ENCODE peak calls at places on chromosome 4, in six cellular contexts. One of them, this sample, is unnamed.

GRCh38 chr4:73653695-73654106 is 33.5 kb upstream of the RASSF6 start:
- DNase-seq in T follicular helper cell: no peak
- DNase-seq in T1000: no peak
- DNase-seq in activated CD4-positive, alpha-beta memory T cell treated with anti-CD3 and anti-CD28 coated beads, Interleukin-2, amount 10 ng/mL, durations not matched to agents 7 days and 5 days: no peak
- DNase-seq in activated CD8-positive, alpha-beta memory T cell treated with anti-CD3 and anti-CD28 coated beads for 1 hour: no peak
- DNase-seq in NCI-H1092: peak; percentile 73
- DNase-seq in this sample: no peak

GRCh38 chr4:31022702-31023101 is 302.5 kb downstream of the PCDH7 start:
- DNase-seq in activated CD4-positive, alpha-beta memory T cell treated with anti-CD3 and anti-CD28 coated beads, Interleukin-2, amount 10 ng/mL, durations not matched to agents 7 days and 5 days: no peak
- DNase-seq in NCI-H1092: no peak
- DNase-seq in activated CD8-positive, alpha-beta memory T cell treated with anti-CD3 and anti-CD28 coated beads for 1 hour: no peak
- DNase-seq in T1000: no peak
- DNase-seq in T follicular helper cell: no peak
- DNase-seq in this sample: no peak

GRCh38 chr4:105622269-105622668 is 69.8 kb downstream of the ARHGEF38 start:
- DNase-seq in T1000: peak; percentile 7
- DNase-seq in T follicular helper cell: no peak
- DNase-seq in activated CD4-positive, alpha-beta memory T cell treated with anti-CD3 and anti-CD28 coated beads, Interleukin-2, amount 10 ng/mL, durations not matched to agents 7 days and 5 days: no peak
- DNase-seq in NCI-H1092: no peak
- DNase-seq in activated CD8-positive, alpha-beta memory T cell treated with anti-CD3 and anti-CD28 coated beads for 1 hour: no peak
- DNase-seq in this sample: no peak

GRCh38 chr4:6956087-6956433 is 46.4 kb downstream of the TBC1D14 start:
- DNase-seq in T1000: no peak
- DNase-seq in activated CD8-positive, alpha-beta memory T cell treated with anti-CD3 and anti-CD28 coated beads for 1 hour: no peak
- DNase-seq in NCI-H1092: no peak
- DNase-seq in T follicular helper cell: no peak
- DNase-seq in activated CD4-positive, alpha-beta memory T cell treated with anti-CD3 and anti-CD28 coated beads, Interleukin-2, amount 10 ng/mL, durations not matched to agents 7 days and 5 days: no peak
- DNase-seq in this sample: no peak

GRCh38 chr4:84493092-84493850 is 5.8 kb downstream of the NKX6-1 start:
- DNase-seq in T1000: no peak
- DNase-seq in activated CD8-positive, alpha-beta memory T cell treated with anti-CD3 and anti-CD28 coated beads for 1 hour: no peak
- DNase-seq in T follicular helper cell: no peak
- DNase-seq in NCI-H1092: no peak
- DNase-seq in activated CD4-positive, alpha-beta memory T cell treated with anti-CD3 and anti-CD28 coated beads, Interleukin-2, amount 10 ng/mL, durations not matched to agents 7 days and 5 days: no peak
- DNase-seq in this sample: no peak

GRCh38 chr4:4693258-4693657 is 151.4 kb upstream of the STX18 start:
- DNase-seq in NCI-H1092: no peak
- DNase-seq in activated CD8-positive, alpha-beta memory T cell treated with anti-CD3 and anti-CD28 coated beads for 1 hour: no peak
- DNase-seq in activated CD4-positive, alpha-beta memory T cell treated with anti-CD3 and anti-CD28 coated beads, Interleukin-2, amount 10 ng/mL, durations not matched to agents 7 days and 5 days: no peak
- DNase-seq in T follicular helper cell: no peak
- DNase-seq in T1000: no peak
- DNase-seq in this sample: no peak

GRCh38 chr4:152805818-152806217 is 26.1 kb downstream of the ARFIP1 start:
- DNase-seq in NCI-H1092: no peak
- DNase-seq in activated CD4-positive, alpha-beta memory T cell treated with anti-CD3 and anti-CD28 coated beads, Interleukin-2, amount 10 ng/mL, durations not matched to agents 7 days and 5 days: no peak
- DNase-seq in T follicular helper cell: no peak
- DNase-seq in activated CD8-positive, alpha-beta memory T cell treated with anti-CD3 and anti-CD28 coated beads for 1 hour: no peak
- DNase-seq in T1000: no peak
- DNase-seq in this sample: no peak

GRCh38 chr4:17794730-17795129 is 13.3 kb upstream of the FAM184B start:
- DNase-seq in T1000: no peak
- DNase-seq in activated CD4-positive, alpha-beta memory T cell treated with anti-CD3 and anti-CD28 coated beads, Interleukin-2, amount 10 ng/mL, durations not matched to agents 7 days and 5 days: no peak
- DNase-seq in T follicular helper cell: no peak
- DNase-seq in activated CD8-positive, alpha-beta memory T cell treated with anti-CD3 and anti-CD28 coated beads for 1 hour: no peak
- DNase-seq in NCI-H1092: no peak
- DNase-seq in this sample: no peak

GRCh38 chr4:26320159-26320452 is 708 bp upstream of the RBPJ start:
- DNase-seq in T follicular helper cell: peak; percentile 10
- DNase-seq in T1000: no peak
- DNase-seq in NCI-H1092: no peak
- DNase-seq in activated CD8-positive, alpha-beta memory T cell treated with anti-CD3 and anti-CD28 coated beads for 1 hour: no peak
- DNase-seq in activated CD4-positive, alpha-beta memory T cell treated with anti-CD3 and anti-CD28 coated beads, Interleukin-2, amount 10 ng/mL, durations not matched to agents 7 days and 5 days: no peak
- DNase-seq in this sample: no peak

GRCh38 chr4:17722361-17722710 is 59.1 kb downstream of the FAM184B start:
- DNase-seq in T1000: no peak
- DNase-seq in activated CD8-positive, alpha-beta memory T cell treated with anti-CD3 and anti-CD28 coated beads for 1 hour: no peak
- DNase-seq in activated CD4-positive, alpha-beta memory T cell treated with anti-CD3 and anti-CD28 coated beads, Interleukin-2, amount 10 ng/mL, durations not matched to agents 7 days and 5 days: no peak
- DNase-seq in NCI-H1092: no peak
- DNase-seq in T follicular helper cell: no peak
- DNase-seq in this sample: no peak

GRCh38 chr4:143369556-143369955 is 32.9 kb downstream of the GAB1 start:
- DNase-seq in activated CD8-positive, alpha-beta memory T cell treated with anti-CD3 and anti-CD28 coated beads for 1 hour: no peak
- DNase-seq in T follicular helper cell: no peak
- DNase-seq in NCI-H1092: no peak
- DNase-seq in T1000: no peak
- DNase-seq in activated CD4-positive, alpha-beta memory T cell treated with anti-CD3 and anti-CD28 coated beads, Interleukin-2, amount 10 ng/mL, durations not matched to agents 7 days and 5 days: no peak
- DNase-seq in this sample: no peak

GRCh38 chr4:125750827-125751466 is 436.2 kb downstream of the FAT4 start:
- DNase-seq in NCI-H1092: no peak
- DNase-seq in activated CD8-positive, alpha-beta memory T cell treated with anti-CD3 and anti-CD28 coated beads for 1 hour: no peak
- DNase-seq in T follicular helper cell: no peak
- DNase-seq in activated CD4-positive, alpha-beta memory T cell treated with anti-CD3 and anti-CD28 coated beads, Interleukin-2, amount 10 ng/mL, durations not matched to agents 7 days and 5 days: no peak
- DNase-seq in T1000: no peak
- DNase-seq in this sample: no peak

GRCh38 chr4:188606635-188607034 is 467.4 kb downstream of the TRIML1 start:
- DNase-seq in activated CD4-positive, alpha-beta memory T cell treated with anti-CD3 and anti-CD28 coated beads, Interleukin-2, amount 10 ng/mL, durations not matched to agents 7 days and 5 days: no peak
- DNase-seq in activated CD8-positive, alpha-beta memory T cell treated with anti-CD3 and anti-CD28 coated beads for 1 hour: no peak
- DNase-seq in T1000: no peak
- DNase-seq in NCI-H1092: no peak
- DNase-seq in T follicular helper cell: no peak
- DNase-seq in this sample: no peak

GRCh38 chr4:99723555-99724450 is 66.2 kb upstream of the C4orf54 start:
- DNase-seq in T follicular helper cell: no peak
- DNase-seq in activated CD8-positive, alpha-beta memory T cell treated with anti-CD3 and anti-CD28 coated beads for 1 hour: no peak
- DNase-seq in T1000: no peak
- DNase-seq in NCI-H1092: no peak
- DNase-seq in activated CD4-positive, alpha-beta memory T cell treated with anti-CD3 and anti-CD28 coated beads, Interleukin-2, amount 10 ng/mL, durations not matched to agents 7 days and 5 days: no peak
- DNase-seq in this sample: no peak

GRCh38 chr4:10121568-10122097 is 5.0 kb upstream of the WDR1 start:
- DNase-seq in NCI-H1092: no peak
- DNase-seq in T follicular helper cell: no peak
- DNase-seq in activated CD8-positive, alpha-beta memory T cell treated with anti-CD3 and anti-CD28 coated beads for 1 hour: no peak
- DNase-seq in T1000: no peak
- DNase-seq in activated CD4-positive, alpha-beta memory T cell treated with anti-CD3 and anti-CD28 coated beads, Interleukin-2, amount 10 ng/mL, durations not matched to agents 7 days and 5 days: no peak
- DNase-seq in this sample: no peak

GRCh38 chr4:41320278-41320677 is 63.5 kb downstream of the UCHL1 start:
- DNase-seq in activated CD4-positive, alpha-beta memory T cell treated with anti-CD3 and anti-CD28 coated beads, Interleukin-2, amount 10 ng/mL, durations not matched to agents 7 days and 5 days: no peak
- DNase-seq in T follicular helper cell: no peak
- DNase-seq in T1000: no peak
- DNase-seq in activated CD8-positive, alpha-beta memory T cell treated with anti-CD3 and anti-CD28 coated beads for 1 hour: no peak
- DNase-seq in NCI-H1092: no peak
- DNase-seq in this sample: no peak

GRCh38 chr4:38091636-38092035 is 131.4 kb downstream of the PTTG2 start:
- DNase-seq in T1000: no peak
- DNase-seq in activated CD4-positive, alpha-beta memory T cell treated with anti-CD3 and anti-CD28 coated beads, Interleukin-2, amount 10 ng/mL, durations not matched to agents 7 days and 5 days: no peak
- DNase-seq in T follicular helper cell: no peak
- DNase-seq in NCI-H1092: no peak
- DNase-seq in activated CD8-positive, alpha-beta memory T cell treated with anti-CD3 and anti-CD28 coated beads for 1 hour: no peak
- DNase-seq in this sample: no peak

GRCh38 chr4:185709802-185710486 is 102.0 kb downstream of the SORBS2 start:
- DNase-seq in T follicular helper cell: no peak
- DNase-seq in activated CD4-positive, alpha-beta memory T cell treated with anti-CD3 and anti-CD28 coated beads, Interleukin-2, amount 10 ng/mL, durations not matched to agents 7 days and 5 days: no peak
- DNase-seq in T1000: no peak
- DNase-seq in NCI-H1092: no peak
- DNase-seq in activated CD8-positive, alpha-beta memory T cell treated with anti-CD3 and anti-CD28 coated beads for 1 hour: no peak
- DNase-seq in this sample: no peak

GRCh38 chr4:121988950-121989349 is 37.1 kb upstream of the TRPC3 start:
- DNase-seq in activated CD4-positive, alpha-beta memory T cell treated with anti-CD3 and anti-CD28 coated beads, Interleukin-2, amount 10 ng/mL, durations not matched to agents 7 days and 5 days: no peak
- DNase-seq in T1000: no peak
- DNase-seq in activated CD8-positive, alpha-beta memory T cell treated with anti-CD3 and anti-CD28 coated beads for 1 hour: no peak
- DNase-seq in NCI-H1092: no peak
- DNase-seq in T follicular helper cell: no peak
- DNase-seq in this sample: no peak

GRCh38 chr4:101865501-101866062 is 75.1 kb downstream of the BANK1 start:
- DNase-seq in T follicular helper cell: no peak
- DNase-seq in activated CD8-positive, alpha-beta memory T cell treated with anti-CD3 and anti-CD28 coated beads for 1 hour: no peak
- DNase-seq in NCI-H1092: no peak
- DNase-seq in activated CD4-positive, alpha-beta memory T cell treated with anti-CD3 and anti-CD28 coated beads, Interleukin-2, amount 10 ng/mL, durations not matched to agents 7 days and 5 days: no peak
- DNase-seq in T1000: peak; percentile 5
- DNase-seq in this sample: no peak

GRCh38 chr4:37453004-37453360 is 208.4 kb downstream of the NWD2 start:
- DNase-seq in activated CD4-positive, alpha-beta memory T cell treated with anti-CD3 and anti-CD28 coated beads, Interleukin-2, amount 10 ng/mL, durations not matched to agents 7 days and 5 days: peak; percentile 46
- DNase-seq in T follicular helper cell: peak; percentile 6
- DNase-seq in NCI-H1092: peak; percentile 24
- DNase-seq in activated CD8-positive, alpha-beta memory T cell treated with anti-CD3 and anti-CD28 coated beads for 1 hour: no peak
- DNase-seq in T1000: no peak
- DNase-seq in this sample: no peak

GRCh38 chr4:7171191-7171900 is 21.0 kb upstream of the SORCS2 start:
- DNase-seq in NCI-H1092: no peak
- DNase-seq in T follicular helper cell: no peak
- DNase-seq in activated CD8-positive, alpha-beta memory T cell treated with anti-CD3 and anti-CD28 coated beads for 1 hour: no peak
- DNase-seq in activated CD4-positive, alpha-beta memory T cell treated with anti-CD3 and anti-CD28 coated beads, Interleukin-2, amount 10 ng/mL, durations not matched to agents 7 days and 5 days: no peak
- DNase-seq in T1000: no peak
- DNase-seq in this sample: no peak

GRCh38 chr4:184961693-184962092 is 56.6 kb upstream of the HELT start:
- DNase-seq in T follicular helper cell: no peak
- DNase-seq in T1000: no peak
- DNase-seq in activated CD4-positive, alpha-beta memory T cell treated with anti-CD3 and anti-CD28 coated beads, Interleukin-2, amount 10 ng/mL, durations not matched to agents 7 days and 5 days: no peak
- DNase-seq in NCI-H1092: no peak
- DNase-seq in activated CD8-positive, alpha-beta memory T cell treated with anti-CD3 and anti-CD28 coated beads for 1 hour: no peak
- DNase-seq in this sample: no peak

GRCh38 chr4:14749910-14750309 is 252.4 kb upstream of the CPEB2 start:
- DNase-seq in activated CD4-positive, alpha-beta memory T cell treated with anti-CD3 and anti-CD28 coated beads, Interleukin-2, amount 10 ng/mL, durations not matched to agents 7 days and 5 days: peak; percentile 18
- DNase-seq in T follicular helper cell: no peak
- DNase-seq in T1000: no peak
- DNase-seq in NCI-H1092: peak; percentile 10
- DNase-seq in activated CD8-positive, alpha-beta memory T cell treated with anti-CD3 and anti-CD28 coated beads for 1 hour: no peak
- DNase-seq in this sample: no peak